ENCODE peak calls at places on chromosomes 13 and 19, in four cellular contexts. Y is HCT116, C is HepG2, Z is K562. R is an unnamed sample.
A peak's percentile ranks its signal among the peaks of the same experiment; 100 is the strongest.

GRCh38 chr19:55692681-55693081 is 17.7 kb downstream of the EPN1 start:
- DNase-seq in Y (no peak), Z (no peak), C (no peak), R (no peak)

GRCh38 chr19:3655402-3656072 is 28.9 kb upstream of the CACTIN start:
- DNase-seq in Z (peak; percentile 34), Y (no peak), C (no peak), R (no peak)

GRCh38 chr13:24627864-24628418 is 52.3 kb upstream of the ATP12A start:
- DNase-seq in C (no peak), Y (no peak), Z (peak; percentile 13), R (no peak)

GRCh38 chr13:71613347-71613746 is 253.7 kb downstream of the DACH1 start:
- DNase-seq in Z (no peak), C (no peak), Y (no peak), R (no peak)

GRCh38 chr19:18474366-18474887 is 36.5 kb upstream of the ISYNA1 start:
- DNase-seq in Y (no peak), C (no peak), Z (no peak), R (no peak)

GRCh38 chr13:20182231-20182846 is 10.4 kb downstream of the GJB2 start:
- DNase-seq in C (peak; percentile 63), Z (peak; percentile 53), Y (peak; percentile 57), R (peak; percentile 50)

GRCh38 chr19:58021541-58022282 is 12.1 kb upstream of the ZSCAN1 start:
- DNase-seq in Z (peak; percentile 62), Y (no peak), C (peak; percentile 53), R (no peak)

GRCh38 chr19:21566073-21566472 is 60.7 kb downstream of the ZNF429 start:
- DNase-seq in Y (no peak), Z (no peak), C (no peak), R (no peak)

GRCh38 chr13:109287553-109287952 is 498.8 kb downstream of the IRS2 start:
- DNase-seq in C (no peak), Z (no peak), Y (no peak), R (no peak)

GRCh38 chr19:5968431-5969373 is 9.2 kb downstream of the RANBP3 start:
- DNase-seq in Z (no peak), C (peak; percentile 41), Y (no peak), R (no peak)

GRCh38 chr13:62129000-62129551 is 713.4 kb upstream of the PCDH20 start:
- DNase-seq in Y (no peak), Z (no peak), C (no peak), R (no peak)

GRCh38 chr13:94712812-94713555 is 639 bp upstream of the SOX21 start:
- DNase-seq in C (no peak), Z (no peak), Y (no peak), R (no peak)

GRCh38 chr19:8401981-8402411 is 11.1 kb upstream of the MARCHF2 start:
- DNase-seq in Y (no peak), Z (no peak), C (no peak), R (no peak)

GRCh38 chr13:79448413-79448812 is 32.5 kb upstream of the NDFIP2 start:
- DNase-seq in Y (no peak), Z (no peak), C (no peak), R (no peak)

GRCh38 chr13:40158218-40158617 is 502.8 kb downstream of the COG6 start:
- DNase-seq in C (no peak), Y (no peak), Z (no peak), R (no peak)

GRCh38 chr13:42893346-42893745 is 98.7 kb downstream of the EPSTI1 start:
- DNase-seq in C (no peak), Z (no peak), Y (no peak), R (no peak)

GRCh38 chr13:80160110-80160509 is 180.8 kb downstream of the SPRY2 start:
- DNase-seq in Y (no peak), Z (no peak), C (no peak), R (no peak)

GRCh38 chr19:14979498-14980255 is at the start of gene SLC1A6:
- DNase-seq in C (no peak), Z (no peak), Y (no peak), R (no peak)

GRCh38 chr13:111116830-111117229 is 1.7 kb downstream of the ARHGEF7 start:
- DNase-seq in Z (no peak), Y (no peak), C (no peak), R (no peak)

GRCh38 chr13:68609671-68610070 is 1379.5 kb upstream of the PCDH9 start:
- DNase-seq in Z (no peak), C (no peak), Y (no peak), R (no peak)

GRCh38 chr13:30170569-30170968 is 136.8 kb downstream of the KATNAL1 start:
- DNase-seq in C (no peak), Z (no peak), Y (no peak), R (no peak)

GRCh38 chr13:30175166-30175565 is 132.2 kb downstream of the KATNAL1 start:
- DNase-seq in C (no peak), Y (no peak), Z (no peak), R (no peak)

GRCh38 chr13:30169442-30169841 is 137.9 kb downstream of the KATNAL1 start:
- DNase-seq in C (no peak), Z (no peak), Y (no peak), R (no peak)

GRCh38 chr13:30172593-30173300 is 134.6 kb downstream of the KATNAL1 start:
- DNase-seq in C (no peak), Y (no peak), Z (no peak), R (no peak)

DNA sequence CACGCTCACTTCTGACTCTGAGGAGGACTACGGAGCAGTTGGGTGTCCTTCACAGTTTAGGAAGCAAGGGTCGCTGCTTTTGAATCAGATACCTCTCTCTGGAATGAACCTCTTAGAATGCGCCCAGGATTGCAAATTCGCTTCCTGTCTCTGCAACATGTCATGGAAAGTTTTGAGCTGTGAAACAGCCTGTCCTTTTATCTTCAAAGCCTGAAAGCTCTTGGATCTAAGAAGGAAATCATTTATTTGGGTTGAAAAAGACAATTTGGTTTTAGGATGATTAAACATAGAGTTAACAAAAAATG is 134.1 kb downstream of the KATNAL1 start:
- DNase-seq in Y (no peak), Z (no peak), C (no peak), R (no peak)
- TF ChIP-seq TCF7L2 in Y (no peak), Z (no peak), C (no peak), R (no peak)

GRCh38 chr13:91454666-91455065 is 56.2 kb downstream of the GPC5 start:
- DNase-seq in C (no peak), Z (no peak), Y (no peak), R (no peak)
- TF ChIP-seq TCF7L2 in C (no peak), Z (no peak), Y (no peak), R (no peak)

GRCh38 chr19:33392341-33393285 is 19.1 kb downstream of the CEBPG start:
- DNase-seq in Y (no peak), C (peak; percentile 92), Z (peak; percentile 38), R (no peak)
- TF ChIP-seq TCF7L2 in Y (no peak), C (no peak), Z (no peak), R (no peak)

GRCh38 chr13:18959996-18960395 is 221.6 kb downstream of the TUBA3C start:
- DNase-seq in Y (no peak), C (no peak), Z (no peak), R (no peak)
- TF ChIP-seq TCF7L2 in Y (no peak), C (no peak), Z (no peak), R (no peak)

GRCh38 chr19:54670576-54671347 is 8.0 kb downstream of the LILRB4 start:
- DNase-seq in C (no peak), Y (no peak), Z (no peak), R (no peak)

GRCh38 chr19:54668353-54668752 is 5.6 kb downstream of the LILRB4 start:
- DNase-seq in Z (no peak), C (no peak), Y (no peak), R (no peak)

GRCh38 chr19:54673222-54673621 is 10.4 kb downstream of the LILRB4 start:
- DNase-seq in C (no peak), Y (no peak), Z (no peak), R (no peak)

GRCh38 chr19:54677217-54677616 is 14.4 kb downstream of the LILRB4 start:
- DNase-seq in C (no peak), Z (no peak), Y (no peak), R (no peak)

DNA sequence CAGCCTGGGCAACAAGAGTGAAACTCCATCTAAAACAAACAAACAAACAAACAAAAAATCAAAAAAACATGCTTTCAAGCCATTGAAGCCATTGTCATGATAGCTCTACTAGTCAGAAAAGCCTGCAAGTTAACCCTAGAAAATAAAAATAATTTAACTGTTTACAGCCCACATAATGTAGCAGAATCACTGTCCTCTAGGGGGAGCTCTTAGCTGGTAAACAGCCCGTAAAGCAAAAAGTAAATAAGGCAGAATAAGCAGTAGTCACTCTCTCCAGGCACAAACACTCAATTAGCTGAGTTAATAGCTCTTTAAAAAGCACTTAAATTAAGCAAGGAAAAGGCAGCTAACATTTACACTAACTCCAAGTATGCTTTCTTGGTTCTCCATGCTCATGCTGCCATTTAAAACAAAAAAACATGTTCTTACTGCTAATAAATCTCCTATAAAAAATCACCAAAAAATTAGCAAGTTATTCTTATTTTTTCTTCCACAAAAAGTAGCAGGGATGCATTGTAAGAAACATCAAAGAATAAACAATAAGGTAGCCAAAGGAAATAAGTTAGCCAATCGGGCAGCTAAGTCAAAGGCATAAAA is 11.3 kb downstream of the LILRB4 start:
- DNase-seq in C (peak; percentile 22), Y (peak; percentile 34), Z (peak; percentile 54), R (peak; percentile 30)
- TF ChIP-seq TCF7L2 in C (no peak), Y (no peak), Z (no peak), R (no peak)

DNA sequence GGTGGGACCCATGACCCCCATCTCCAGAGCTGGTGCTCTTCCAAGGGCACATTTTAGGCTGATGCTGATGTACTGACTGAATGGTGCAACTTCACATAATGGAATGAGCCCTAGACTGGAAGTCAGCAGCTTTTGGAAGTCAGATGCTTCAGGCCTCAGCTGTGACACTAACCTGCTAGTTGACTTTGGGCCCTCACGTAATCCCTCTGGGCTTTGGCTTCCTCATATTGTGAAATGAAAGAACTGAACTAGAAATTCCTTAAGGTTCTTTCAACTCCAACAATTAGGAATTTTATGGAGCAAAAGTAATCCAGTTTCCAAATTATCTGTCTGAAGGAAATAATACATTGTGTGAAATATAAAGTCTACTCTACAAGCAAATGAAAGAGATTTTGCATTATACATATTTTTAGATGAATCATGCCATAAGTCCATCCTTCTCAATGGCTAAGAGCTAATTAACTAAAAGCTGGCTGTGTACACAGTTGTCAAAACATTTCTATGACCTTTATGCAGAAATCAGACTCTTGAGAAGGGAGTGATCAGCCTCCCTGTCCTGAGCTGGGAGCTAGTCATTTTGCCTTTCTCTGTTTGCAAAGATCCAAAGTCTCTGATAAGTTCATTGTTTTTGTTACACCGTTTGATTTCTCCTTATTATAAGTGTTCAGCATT is 204.2 kb downstream of the DCLK1 start:
- DNase-seq in C (no peak), Z (no peak), Y (no peak), R (no peak)
- TF ChIP-seq TCF7L2 in C (no peak), Z (no peak), Y (no peak), R (no peak)

DNA sequence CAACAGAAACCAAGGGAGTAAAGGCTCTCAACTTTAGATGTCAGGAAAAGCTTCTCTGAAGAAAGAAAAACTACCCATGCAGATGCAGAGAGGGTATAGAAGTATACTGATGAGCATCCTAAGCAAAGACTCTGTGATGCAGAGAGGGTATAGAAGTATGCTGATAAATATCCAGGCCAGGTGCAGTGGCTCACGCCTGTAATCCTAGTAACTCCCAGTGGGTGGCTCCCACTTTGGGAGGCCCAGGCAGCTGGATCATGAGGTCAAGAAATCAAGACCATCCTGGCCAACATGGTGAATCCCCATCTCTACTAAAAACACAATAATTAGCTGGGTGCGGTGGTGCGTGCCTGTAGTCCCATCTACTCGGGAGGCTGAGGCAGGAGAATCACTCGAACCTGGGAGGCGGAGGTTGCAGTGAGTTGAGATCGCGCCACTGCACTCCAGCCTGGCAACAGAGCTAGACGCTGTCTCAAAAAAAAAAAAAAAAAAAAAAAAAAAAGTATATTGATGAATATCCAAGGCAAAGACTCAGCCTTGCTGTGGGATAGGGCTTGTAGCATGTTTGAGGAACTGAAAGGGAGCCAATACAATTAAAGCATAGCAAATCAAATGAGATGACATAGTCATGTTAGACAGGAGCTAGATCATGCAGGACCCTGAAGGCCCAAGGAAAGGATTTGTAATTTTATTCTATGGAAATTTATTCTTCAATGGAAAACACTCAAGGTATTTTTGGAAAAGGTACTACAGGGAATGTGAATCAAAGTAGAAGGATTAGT is 14.9 kb downstream of the UBL3 start:
- DNase-seq in C (no peak), Y (no peak), Z (no peak), R (no peak)
- TF ChIP-seq TCF7L2 in C (no peak), Y (no peak), Z (no peak), R (no peak)

R was measured in Panc1.